ENCODE peak calls at places on chromosome 13, in nine cellular contexts. X is WERI-Rb-1; M is effector CD8-positive, alpha-beta T cell; I is neural progenitor cell; A is effector memory CD8-positive, alpha-beta T cell; J is iris pigment epithelial cell; E is stromal cell of bone marrow; F is substantia nigra; T is T-helper 17 cell. R is an unnamed sample.

GRCh38 chr13:100544866-100545683 is 43.5 kb downstream of the GGACT start:
- DNase-seq in X (no peak), M (no peak), I (no peak), A (no peak), J (no peak), E (no peak), F (peak; percentile 47), T (no peak), R (peak; percentile 7)

GRCh38 chr13:51146667-51147066 is 35.6 kb upstream of the C13orf42 start:
- DNase-seq in X (no peak), M (no peak), I (no peak), A (no peak), J (no peak), E (no peak), F (no peak), T (no peak), R (no peak)

GRCh38 chr13:59301166-59301551 is 862.6 kb downstream of the DIAPH3 start:
- DNase-seq in X (no peak), M (no peak), I (no peak), A (no peak), J (no peak), E (no peak), F (no peak), T (no peak), R (no peak)

GRCh38 chr13:39684531-39685137 is 29.2 kb downstream of the COG6 start:
- DNase-seq in X (no peak), M (no peak), I (peak; percentile 64), A (no peak), J (peak; percentile 65), E (no peak), F (no peak), T (no peak), R (no peak)

GRCh38 chr13:51246411-51247298 is 24.5 kb downstream of the FAM124A start:
- DNase-seq in X (no peak), M (no peak), I (peak; percentile 37), A (no peak), J (no peak), E (no peak), F (peak; percentile 85), T (no peak), R (no peak)

GRCh38 chr13:45133396-45134118 is 13.2 kb downstream of the GTF2F2 start:
- DNase-seq in X (no peak), M (no peak), I (no peak), A (no peak), J (no peak), E (no peak), F (no peak), T (no peak), R (no peak)

GRCh38 chr13:95317037-95317989 is 16.1 kb upstream of the ABCC4 start:
- DNase-seq in X (no peak), M (no peak), I (no peak), A (no peak), J (peak; percentile 40), E (no peak), F (no peak), T (no peak), R (no peak)

GRCh38 chr13:37486171-37486661 is 112.4 kb downstream of the POSTN start:
- DNase-seq in X (no peak), M (no peak), I (no peak), A (no peak), J (peak; percentile 89), E (no peak), F (no peak), T (no peak), R (no peak)

GRCh38 chr13:39245688-39246087 is 207.4 kb downstream of the NHLRC3 start:
- DNase-seq in X (no peak), M (no peak), I (no peak), A (no peak), J (no peak), E (no peak), F (no peak), T (no peak), R (no peak)

GRCh38 chr13:20870829-20871228 is 31.7 kb downstream of the XPO4 start:
- DNase-seq in X (no peak), M (no peak), I (no peak), A (no peak), J (no peak), E (no peak), F (no peak), T (no peak), R (no peak)

GRCh38 chr13:40635315-40635995 is 31.0 kb downstream of the FOXO1 start:
- DNase-seq in X (no peak), M (no peak), I (peak; percentile 14), A (no peak), J (no peak), E (no peak), F (no peak), T (no peak), R (no peak)

GRCh38 chr13:20198781-20199180 is 6.0 kb upstream of the GJB2 start:
- DNase-seq in X (no peak), M (no peak), I (no peak), A (no peak), J (no peak), E (no peak), F (no peak), T (no peak), R (no peak)

GRCh38 chr13:113151745-113152707 is 6.4 kb upstream of the PROZ start:
- DNase-seq in X (peak; percentile 8), M (no peak), I (no peak), A (no peak), J (peak; percentile 55), E (peak; percentile 74), F (peak; percentile 27), T (no peak), R (no peak)

GRCh38 chr13:43799191-43799590 is 12.4 kb upstream of the ENOX1 start:
- DNase-seq in X (no peak), M (no peak), I (no peak), A (no peak), J (no peak), E (no peak), F (no peak), T (no peak), R (no peak)

GRCh38 chr13:32142956-32143375 is 111.4 kb downstream of the FRY start:
- DNase-seq in X (no peak), M (no peak), I (peak; percentile 50), A (no peak), J (peak; percentile 78), E (no peak), F (no peak), T (no peak), R (no peak)

GRCh38 chr13:40933508-40933907 is 85.6 kb downstream of the ELF1 start:
- DNase-seq in X (no peak), M (no peak), I (no peak), A (no peak), J (no peak), E (no peak), F (no peak), T (no peak), R (no peak)

GRCh38 chr13:113083402-113084061 is 22.1 kb upstream of the F7 start:
- DNase-seq in X (no peak), M (no peak), I (no peak), A (no peak), J (no peak), E (peak; percentile 39), F (peak; percentile 85), T (no peak), R (no peak)

R was measured in cerebellar nuclear complex.